ENCODE peak calls at places on chromosomes 4 and X, in four cellular contexts. S is breast epithelium, C is astrocyte of the spinal cord, O is bronchial epithelial cell. P is an unnamed sample.

GRCh38 chr4:46211406-46211805 is 87.6 kb upstream of the GABRG1 start:
- DNase-seq in S (no peak), C (peak; percentile 28), O (peak; percentile 0), P (no peak)

GRCh38 chrX:14529288-14529989 is at the start of gene GLRA2:
- DNase-seq in S (no peak), C (peak; percentile 25), O (no peak), P (no peak)

GRCh38 chr4:159764343-159764952 is 661.6 kb downstream of the RAPGEF2 start:
- DNase-seq in S (no peak), C (peak; percentile 85), O (peak; percentile 64), P (no peak)

GRCh38 chr4:83780334-83780733 is 244.4 kb downstream of the GPAT3 start:
- DNase-seq in S (no peak), C (no peak), O (peak; percentile 29), P (no peak)

GRCh38 chr4:111632752-111633151 is 512.5 kb upstream of the FAM241A start:
- DNase-seq in S (no peak), C (no peak), O (peak; percentile 85), P (no peak)

GRCh38 chrX:49754238-49754857 is 58.6 kb upstream of the PAGE1 start:
- DNase-seq in S (no peak), C (peak; percentile 17), O (peak; percentile 38), P (peak; percentile 4)

GRCh38 chr4:111066447-111066846 is 443.6 kb upstream of the PITX2 start:
- DNase-seq in S (no peak), C (peak; percentile 46), O (no peak), P (no peak)

GRCh38 chr4:128803783-128804182 is 5.7 kb upstream of the JADE1 start:
- DNase-seq in S (no peak), C (no peak), O (no peak), P (no peak)

GRCh38 chr4:147546341-147546740 is 65.4 kb downstream of the EDNRA start:
- DNase-seq in S (no peak), C (peak; percentile 96), O (peak; percentile 94), P (no peak)

GRCh38 chrX:24796204-24796603 is 102.5 kb downstream of the POLA1 start:
- DNase-seq in S (no peak), C (no peak), O (no peak), P (no peak)

GRCh38 chrX:23483396-23483795 is 148.7 kb downstream of the PTCHD1 start:
- DNase-seq in S (no peak), C (no peak), O (no peak), P (no peak)

GRCh38 chrX:125205084-125205917 is 114.4 kb upstream of the TEX13C start:
- DNase-seq in S (no peak), C (peak; percentile 45), O (peak; percentile 30), P (peak; percentile 4)

GRCh38 chr4:8319731-8320385 is 50.3 kb downstream of the HTRA3 start:
- DNase-seq in S (peak; percentile 51), C (no peak), O (peak; percentile 53), P (no peak)

GRCh38 chr4:155445306-155445705 is 68.5 kb upstream of the MAP9 start:
- DNase-seq in S (no peak), C (no peak), O (peak; percentile 41), P (no peak)

GRCh38 chr4:26524001-26524400 is 33.7 kb upstream of the CCKAR start:
- DNase-seq in S (no peak), C (no peak), O (no peak), P (no peak)

GRCh38 chr4:3629665-3630064 is 97.4 kb upstream of the LRPAP1 start:
- DNase-seq in S (no peak), C (no peak), O (no peak), P (no peak)

DNA sequence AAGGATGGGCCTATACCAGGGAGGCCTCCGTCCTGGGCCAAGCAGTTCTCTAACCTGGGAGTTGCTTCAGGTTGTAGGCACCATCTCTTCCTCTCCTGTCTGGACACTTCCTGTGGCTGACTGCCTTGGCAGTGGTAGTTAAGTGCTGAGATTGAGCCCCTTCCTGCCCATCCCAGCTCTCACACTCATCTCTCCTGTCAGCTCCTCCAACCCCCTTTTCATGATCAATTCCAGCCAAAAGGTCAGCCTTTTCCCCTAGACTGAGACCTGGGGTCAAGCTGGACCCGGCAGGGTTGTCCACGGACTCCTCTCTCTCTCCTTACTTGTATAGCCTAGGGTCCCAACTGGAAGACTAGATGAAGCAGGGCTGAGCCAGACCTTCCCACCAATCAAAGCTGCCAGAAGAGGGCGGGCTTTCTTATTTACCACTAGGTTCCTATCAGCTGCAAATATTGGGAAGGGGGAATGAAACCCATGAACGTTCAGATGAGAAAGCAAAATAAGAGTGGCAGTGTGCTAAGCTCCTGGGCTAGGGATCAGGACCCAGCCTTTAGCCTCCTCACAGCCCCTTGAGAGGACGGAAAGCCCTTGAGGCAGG is 34.5 kb downstream of the KDM5C start:
- DNase-seq in S (no peak), C (no peak), O (peak; percentile 1), P (no peak)
- TF ChIP-seq CTCF in S (no peak), C (peak; percentile 31), O (peak; percentile 18), P (no peak)

DNA sequence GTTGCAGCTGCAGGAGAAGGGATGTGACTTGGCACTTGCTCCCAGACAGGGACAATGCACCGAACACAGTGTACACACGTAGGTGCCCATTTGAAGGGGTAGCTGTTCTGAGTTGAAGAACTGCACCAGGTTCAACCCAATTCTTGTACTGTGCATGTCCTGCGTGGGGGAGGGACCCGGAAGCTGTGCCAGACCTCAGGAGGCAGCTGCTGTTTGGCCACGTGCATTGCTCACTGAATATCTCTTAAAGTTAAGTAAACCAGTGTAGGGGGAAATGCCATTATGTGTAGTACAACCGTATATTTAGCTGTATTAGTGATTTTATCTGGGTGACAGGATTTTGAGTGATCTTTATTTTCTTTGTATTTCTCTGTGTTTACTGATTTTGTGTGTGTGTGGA is 12.0 kb upstream of the RBBP7 start:
- DNase-seq in S (no peak), C (peak; percentile 19), O (no peak), P (no peak)
- H3K4me3 ChIP-seq in S (peak overlapping the region; percentile 35), C (peak overlapping the region; percentile 43), O (no peak overlapping the region), P (no peak overlapping the region)

DNA sequence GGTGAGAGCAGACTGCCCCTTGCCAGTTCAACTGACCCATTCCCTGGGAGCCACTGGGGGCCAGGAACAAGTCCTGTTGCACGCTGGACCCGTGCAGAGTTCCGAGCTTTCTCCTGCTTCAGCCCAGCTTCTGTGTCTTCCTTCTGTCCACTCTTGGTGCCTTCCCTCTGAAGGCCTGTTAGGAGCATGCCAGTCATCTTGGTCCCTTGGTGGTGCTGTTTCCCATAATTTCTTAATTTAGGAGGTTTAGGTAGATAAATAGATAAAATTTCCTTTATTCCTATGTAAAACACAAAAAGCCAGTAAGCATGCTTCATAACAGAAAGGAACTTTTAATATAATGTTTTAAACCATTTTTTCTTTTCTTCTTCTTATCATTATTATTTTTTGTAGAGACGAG is 672.7 kb downstream of the CCSER1 start:
- DNase-seq in S (no peak), C (no peak), O (peak; percentile 3), P (no peak)
- TF ChIP-seq CTCF in S (no peak), C (no peak), O (no peak), P (no peak)

GRCh38 chrX:73836956-73837477 is 274.0 kb downstream of the CHIC1 start:
- DNase-seq in S (no peak), C (no peak), O (no peak), P (no peak)
- H3K4me3 ChIP-seq in S (no peak overlapping the region), C (no peak overlapping the region), O (no peak overlapping the region), P (no peak overlapping the region)

GRCh38 chr4:171308661-171309060 is 504.5 kb upstream of the GALNTL6 start:
- DNase-seq in S (no peak), C (no peak), O (no peak), P (no peak)
- TF ChIP-seq CTCF in S (no peak), C (no peak), O (no peak), P (no peak)

DNA sequence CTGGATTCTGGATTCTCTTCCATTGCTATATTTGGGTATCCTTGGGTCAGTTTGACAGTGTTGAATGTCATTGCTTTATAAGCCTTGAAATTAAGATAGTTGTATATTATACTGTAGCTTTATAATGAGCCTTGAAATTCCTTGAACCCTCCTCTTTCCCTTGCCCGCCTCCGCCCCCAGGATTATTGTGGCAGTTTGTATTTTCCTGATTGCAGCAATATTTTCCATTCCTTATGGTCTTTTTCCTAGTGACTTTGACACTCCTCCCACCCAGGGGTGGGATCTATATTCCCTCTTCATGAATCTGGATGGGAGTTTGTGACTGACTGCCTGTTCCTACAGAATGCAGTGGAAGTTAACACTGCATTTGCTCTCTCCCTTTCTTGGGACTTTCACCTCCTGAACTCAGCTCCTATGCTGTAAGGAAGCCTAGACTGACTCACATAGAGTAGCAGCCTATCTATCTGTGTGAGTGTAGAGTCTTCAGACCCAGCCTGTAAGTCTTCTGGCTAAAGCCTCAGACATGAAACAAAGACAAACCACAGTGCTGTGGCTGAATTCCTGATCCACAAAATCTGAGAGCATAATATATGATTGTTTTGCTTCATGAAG is 2.2 kb downstream of the FUNDC2 start:
- DNase-seq in S (no peak), C (peak; percentile 25), O (peak; percentile 10), P (no peak)
- H3K4me3 ChIP-seq in S (no peak overlapping the region), C (no peak overlapping the region), O (no peak overlapping the region), P (no peak overlapping the region)

DNA sequence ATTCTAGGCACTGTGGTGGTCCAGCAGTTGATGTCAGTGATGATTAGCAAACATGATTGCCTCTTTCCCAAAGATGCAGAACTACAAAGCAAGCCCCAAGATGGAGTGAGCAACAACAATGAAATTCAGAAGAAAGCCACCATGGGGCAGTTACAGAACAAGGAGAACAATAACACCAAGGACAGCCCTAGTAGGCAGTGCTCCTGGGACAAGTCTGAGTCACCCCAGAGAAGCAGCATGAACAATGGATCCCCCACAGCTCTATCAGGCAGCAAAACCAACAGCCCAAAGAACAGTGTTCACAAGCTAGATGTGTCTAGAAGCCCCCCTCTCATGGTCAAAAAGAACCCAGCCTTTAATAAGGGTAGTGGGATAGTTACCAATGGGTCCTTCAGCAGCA is 365.3 kb downstream of the MAPK10 start:
- DNase-seq in S (no peak), C (no peak), O (no peak), P (no peak)
- TF ChIP-seq CTCF in S (no peak), C (no peak), O (no peak), P (no peak)

GRCh38 chrX:155768036-155768769 is 112.9 kb upstream of the VAMP7 start:
- DNase-seq in S (no peak), C (peak; percentile 35), O (peak; percentile 49), P (no peak)
- H3K4me3 ChIP-seq in S (peak overlapping the region; percentile 10), C (peak overlapping the region; percentile 48), O (peak overlapping the region; percentile 39), P (peak overlapping the region; percentile 35)

GRCh38 chr4:63169836-63170235 is 1239.4 kb downstream of the TECRL start:
- DNase-seq in S (no peak), C (no peak), O (no peak), P (no peak)

GRCh38 chr4:63170923-63171322 is 1238.3 kb downstream of the TECRL start:
- DNase-seq in S (no peak), C (no peak), O (no peak), P (no peak)
- TF ChIP-seq CTCF in S (no peak), C (no peak), O (no peak), P (no peak)

DNA sequence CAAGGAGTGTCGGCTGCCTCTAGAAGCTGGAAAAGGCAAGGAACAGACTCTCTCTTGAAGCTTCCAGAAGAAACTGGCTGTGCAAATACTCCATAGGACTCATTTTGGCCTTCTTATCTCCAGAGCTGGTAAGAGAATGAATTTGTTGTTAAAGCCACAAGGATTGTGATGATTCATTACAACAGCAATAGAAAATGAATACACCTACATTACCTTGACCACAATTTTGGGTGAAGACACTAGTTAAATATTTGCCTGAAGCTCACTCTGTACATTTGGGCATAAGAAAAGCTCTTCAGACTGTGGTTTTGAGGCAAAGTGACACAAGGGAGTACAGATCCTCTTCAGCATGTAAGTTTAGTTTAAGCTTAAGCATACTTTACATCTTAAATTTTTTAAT is 134.5 kb upstream of the TLL1 start:
- DNase-seq in S (no peak), C (no peak), O (peak; percentile 86), P (no peak)
- H3K4me3 ChIP-seq in S (no peak overlapping the region), C (no peak overlapping the region), O (no peak overlapping the region), P (no peak overlapping the region)